ENCODE peak calls at places on chromosomes 2 and 18, in ten cellular contexts. One of them, this sample, is unnamed.
A peak's percentile ranks its signal among the peaks of the same experiment; 100 is the strongest.

GRCh38 chr18:33923980-33924379 is 300.7 kb downstream of the NOL4 start:
- DNase-seq in mucosa of descending colon: no peak
- DNase-seq in ecto neural progenitor cell: no peak
- DNase-seq in AG09319: no peak
- DNase-seq in COLO829: no peak
- DNase-seq in smooth muscle cell of the brain vasculature: no peak
- DNase-seq in cardiac muscle cell: no peak
- DNase-seq in AG04450: no peak
- DNase-seq in RKO: no peak
- DNase-seq in heart right ventricle: no peak
- DNase-seq in this sample: no peak

GRCh38 chr2:216006164-216006663 is 7.1 kb downstream of the MREG start:
- DNase-seq in heart right ventricle: no peak
- DNase-seq in ecto neural progenitor cell: peak; percentile 52
- DNase-seq in AG04450: no peak
- DNase-seq in smooth muscle cell of the brain vasculature: no peak
- DNase-seq in AG09319: no peak
- DNase-seq in COLO829: peak; percentile 85
- DNase-seq in cardiac muscle cell: no peak
- DNase-seq in mucosa of descending colon: no peak
- DNase-seq in RKO: no peak
- DNase-seq in this sample: no peak

GRCh38 chr2:217795067-217795466 is 207.7 kb downstream of the TNS1 start:
- DNase-seq in AG04450: no peak
- DNase-seq in cardiac muscle cell: no peak
- DNase-seq in RKO: no peak
- DNase-seq in COLO829: no peak
- DNase-seq in mucosa of descending colon: no peak
- DNase-seq in AG09319: no peak
- DNase-seq in smooth muscle cell of the brain vasculature: no peak
- DNase-seq in heart right ventricle: no peak
- DNase-seq in ecto neural progenitor cell: no peak
- DNase-seq in this sample: no peak

GRCh38 chr18:24112874-24113615 is 25.8 kb upstream of the CABYR start:
- DNase-seq in mucosa of descending colon: no peak
- DNase-seq in AG09319: no peak
- DNase-seq in AG04450: no peak
- DNase-seq in RKO: no peak
- DNase-seq in cardiac muscle cell: no peak
- DNase-seq in COLO829: no peak
- DNase-seq in smooth muscle cell of the brain vasculature: no peak
- DNase-seq in heart right ventricle: no peak
- DNase-seq in ecto neural progenitor cell: no peak
- DNase-seq in this sample: no peak

GRCh38 chr18:596288-596881 is 403 bp upstream of the CLUL1 start:
- DNase-seq in ecto neural progenitor cell: peak; percentile 79
- DNase-seq in smooth muscle cell of the brain vasculature: no peak
- DNase-seq in mucosa of descending colon: peak; percentile 29
- DNase-seq in cardiac muscle cell: peak; percentile 72
- DNase-seq in AG09319: no peak
- DNase-seq in RKO: no peak
- DNase-seq in heart right ventricle: no peak
- DNase-seq in COLO829: peak; percentile 6
- DNase-seq in AG04450: no peak
- DNase-seq in this sample: no peak

GRCh38 chr2:126859631-126860030 is 39.1 kb upstream of the TEX51 start:
- DNase-seq in mucosa of descending colon: no peak
- DNase-seq in COLO829: no peak
- DNase-seq in ecto neural progenitor cell: no peak
- DNase-seq in smooth muscle cell of the brain vasculature: no peak
- DNase-seq in cardiac muscle cell: no peak
- DNase-seq in AG09319: no peak
- DNase-seq in heart right ventricle: no peak
- DNase-seq in RKO: no peak
- DNase-seq in AG04450: no peak
- DNase-seq in this sample: no peak

GRCh38 chr2:240605867-240606743 is 19.2 kb upstream of the GPR35 start:
- DNase-seq in mucosa of descending colon: peak; percentile 46
- DNase-seq in heart right ventricle: no peak
- DNase-seq in cardiac muscle cell: no peak
- DNase-seq in RKO: no peak
- DNase-seq in AG09319: no peak
- DNase-seq in AG04450: no peak
- DNase-seq in ecto neural progenitor cell: no peak
- DNase-seq in smooth muscle cell of the brain vasculature: no peak
- DNase-seq in COLO829: no peak
- DNase-seq in this sample: no peak

GRCh38 chr2:100895402-100895801 is 75.5 kb downstream of the NPAS2 start:
- DNase-seq in COLO829: no peak
- DNase-seq in mucosa of descending colon: peak; percentile 76
- DNase-seq in heart right ventricle: peak; percentile 64
- DNase-seq in smooth muscle cell of the brain vasculature: no peak
- DNase-seq in AG09319: no peak
- DNase-seq in RKO: no peak
- DNase-seq in cardiac muscle cell: no peak
- DNase-seq in ecto neural progenitor cell: no peak
- DNase-seq in AG04450: no peak
- DNase-seq in this sample: no peak

GRCh38 chr2:72293620-72294019 is 146.0 kb upstream of the CYP26B1 start:
- DNase-seq in AG04450: no peak
- DNase-seq in COLO829: no peak
- DNase-seq in cardiac muscle cell: no peak
- DNase-seq in smooth muscle cell of the brain vasculature: no peak
- DNase-seq in heart right ventricle: no peak
- DNase-seq in AG09319: no peak
- DNase-seq in ecto neural progenitor cell: no peak
- DNase-seq in RKO: peak; percentile 6
- DNase-seq in mucosa of descending colon: no peak
- DNase-seq in this sample: no peak

GRCh38 chr2:173580869-173581268 is 226.2 kb downstream of the CDCA7 start:
- DNase-seq in COLO829: no peak
- DNase-seq in smooth muscle cell of the brain vasculature: no peak
- DNase-seq in AG04450: no peak
- DNase-seq in mucosa of descending colon: no peak
- DNase-seq in cardiac muscle cell: no peak
- DNase-seq in AG09319: no peak
- DNase-seq in RKO: no peak
- DNase-seq in ecto neural progenitor cell: no peak
- DNase-seq in heart right ventricle: no peak
- DNase-seq in this sample: no peak

GRCh38 chr2:188085421-188085820 is 206.3 kb upstream of the GULP1 start:
- DNase-seq in RKO: no peak
- DNase-seq in mucosa of descending colon: no peak
- DNase-seq in COLO829: no peak
- DNase-seq in ecto neural progenitor cell: no peak
- DNase-seq in smooth muscle cell of the brain vasculature: no peak
- DNase-seq in cardiac muscle cell: no peak
- DNase-seq in AG04450: no peak
- DNase-seq in AG09319: no peak
- DNase-seq in heart right ventricle: no peak
- DNase-seq in this sample: no peak

GRCh38 chr2:108594132-108594981 is 60.1 kb downstream of the LIMS1 start:
- DNase-seq in AG09319: no peak
- DNase-seq in RKO: peak; percentile 84
- DNase-seq in AG04450: no peak
- DNase-seq in smooth muscle cell of the brain vasculature: no peak
- DNase-seq in cardiac muscle cell: no peak
- DNase-seq in COLO829: peak; percentile 83
- DNase-seq in ecto neural progenitor cell: no peak
- DNase-seq in heart right ventricle: no peak
- DNase-seq in mucosa of descending colon: no peak
- DNase-seq in this sample: no peak

GRCh38 chr2:206113148-206113547 is 27.2 kb upstream of the INO80D start:
- DNase-seq in AG09319: no peak
- DNase-seq in smooth muscle cell of the brain vasculature: no peak
- DNase-seq in mucosa of descending colon: no peak
- DNase-seq in cardiac muscle cell: no peak
- DNase-seq in AG04450: no peak
- DNase-seq in COLO829: no peak
- DNase-seq in ecto neural progenitor cell: no peak
- DNase-seq in heart right ventricle: no peak
- DNase-seq in RKO: no peak
- DNase-seq in this sample: no peak

GRCh38 chr2:32864337-32864736 is 82.4 kb upstream of the LTBP1 start:
- DNase-seq in RKO: no peak
- DNase-seq in smooth muscle cell of the brain vasculature: peak; percentile 12
- DNase-seq in ecto neural progenitor cell: no peak
- DNase-seq in heart right ventricle: no peak
- DNase-seq in cardiac muscle cell: no peak
- DNase-seq in COLO829: no peak
- DNase-seq in AG09319: peak; percentile 86
- DNase-seq in AG04450: no peak
- DNase-seq in mucosa of descending colon: no peak
- DNase-seq in this sample: no peak

GRCh38 chr2:145593991-145594702 is 1074.2 kb upstream of the ZEB2 start:
- DNase-seq in AG09319: peak; percentile 63
- DNase-seq in COLO829: peak; percentile 24
- DNase-seq in cardiac muscle cell: peak; percentile 10
- DNase-seq in RKO: peak; percentile 34
- DNase-seq in ecto neural progenitor cell: no peak
- DNase-seq in AG04450: peak; percentile 34
- DNase-seq in smooth muscle cell of the brain vasculature: peak; percentile 70
- DNase-seq in mucosa of descending colon: no peak
- DNase-seq in heart right ventricle: no peak
- DNase-seq in this sample: no peak

GRCh38 chr2:28448738-28449100 is 47.1 kb upstream of the PLB1 start:
- DNase-seq in AG09319: no peak
- DNase-seq in AG04450: no peak
- DNase-seq in heart right ventricle: no peak
- DNase-seq in cardiac muscle cell: no peak
- DNase-seq in RKO: no peak
- DNase-seq in COLO829: no peak
- DNase-seq in ecto neural progenitor cell: no peak
- DNase-seq in mucosa of descending colon: no peak
- DNase-seq in smooth muscle cell of the brain vasculature: no peak
- DNase-seq in this sample: no peak

GRCh38 chr2:194564422-194564821 is 1092.6 kb upstream of the SLC39A10 start:
- DNase-seq in heart right ventricle: no peak
- DNase-seq in cardiac muscle cell: no peak
- DNase-seq in AG09319: no peak
- DNase-seq in AG04450: no peak
- DNase-seq in mucosa of descending colon: no peak
- DNase-seq in smooth muscle cell of the brain vasculature: no peak
- DNase-seq in RKO: no peak
- DNase-seq in ecto neural progenitor cell: no peak
- DNase-seq in COLO829: no peak
- DNase-seq in this sample: no peak

GRCh38 chr18:44741551-44741950 is 60.9 kb downstream of the SETBP1 start:
- DNase-seq in mucosa of descending colon: no peak
- DNase-seq in RKO: no peak
- DNase-seq in smooth muscle cell of the brain vasculature: no peak
- DNase-seq in ecto neural progenitor cell: no peak
- DNase-seq in AG09319: no peak
- DNase-seq in AG04450: no peak
- DNase-seq in heart right ventricle: no peak
- DNase-seq in cardiac muscle cell: no peak
- DNase-seq in COLO829: no peak
- DNase-seq in this sample: no peak

GRCh38 chr2:30225131-30225762 is 6.1 kb upstream of the LBH start:
- DNase-seq in smooth muscle cell of the brain vasculature: no peak
- DNase-seq in AG04450: peak; percentile 56
- DNase-seq in ecto neural progenitor cell: no peak
- DNase-seq in AG09319: no peak
- DNase-seq in RKO: no peak
- DNase-seq in mucosa of descending colon: peak; percentile 47
- DNase-seq in COLO829: no peak
- DNase-seq in cardiac muscle cell: peak; percentile 63
- DNase-seq in heart right ventricle: peak; percentile 35
- DNase-seq in this sample: no peak

GRCh38 chr2:238344517-238344916 is 24.2 kb downstream of the TRAF3IP1 start:
- DNase-seq in heart right ventricle: no peak
- DNase-seq in smooth muscle cell of the brain vasculature: no peak
- DNase-seq in mucosa of descending colon: no peak
- DNase-seq in AG04450: no peak
- DNase-seq in RKO: no peak
- DNase-seq in COLO829: no peak
- DNase-seq in ecto neural progenitor cell: no peak
- DNase-seq in cardiac muscle cell: no peak
- DNase-seq in AG09319: no peak
- DNase-seq in this sample: no peak

GRCh38 chr2:44935854-44936185 is 5.7 kb upstream of the SIX3 start:
- DNase-seq in AG04450: no peak
- DNase-seq in smooth muscle cell of the brain vasculature: no peak
- DNase-seq in mucosa of descending colon: no peak
- DNase-seq in ecto neural progenitor cell: no peak
- DNase-seq in COLO829: no peak
- DNase-seq in heart right ventricle: no peak
- DNase-seq in RKO: no peak
- DNase-seq in cardiac muscle cell: no peak
- DNase-seq in AG09319: no peak
- DNase-seq in this sample: no peak

GRCh38 chr2:241774419-241775222 is 2.0 kb upstream of the GAL3ST2 start:
- DNase-seq in ecto neural progenitor cell: peak; percentile 48
- DNase-seq in RKO: peak; percentile 84
- DNase-seq in cardiac muscle cell: no peak
- DNase-seq in smooth muscle cell of the brain vasculature: peak; percentile 12
- DNase-seq in mucosa of descending colon: peak; percentile 86
- DNase-seq in COLO829: no peak
- DNase-seq in heart right ventricle: no peak
- DNase-seq in AG09319: no peak
- DNase-seq in AG04450: peak; percentile 37
- DNase-seq in this sample: no peak

GRCh38 chr2:112694182-112694581 is 26.6 kb upstream of the NT5DC4 start:
- DNase-seq in mucosa of descending colon: no peak
- DNase-seq in cardiac muscle cell: no peak
- DNase-seq in AG09319: no peak
- DNase-seq in AG04450: no peak
- DNase-seq in RKO: no peak
- DNase-seq in heart right ventricle: no peak
- DNase-seq in smooth muscle cell of the brain vasculature: no peak
- DNase-seq in COLO829: no peak
- DNase-seq in ecto neural progenitor cell: no peak
- DNase-seq in this sample: no peak

GRCh38 chr2:57701391-57701791 is 345.2 kb upstream of the VRK2 start:
- DNase-seq in COLO829: no peak
- DNase-seq in heart right ventricle: no peak
- DNase-seq in ecto neural progenitor cell: no peak
- DNase-seq in mucosa of descending colon: no peak
- DNase-seq in AG09319: no peak
- DNase-seq in AG04450: no peak
- DNase-seq in smooth muscle cell of the brain vasculature: peak; percentile 3
- DNase-seq in RKO: no peak
- DNase-seq in cardiac muscle cell: no peak
- DNase-seq in this sample: no peak

GRCh38 chr2:224222976-224223375 is 178.9 kb downstream of the FAM124B start:
- DNase-seq in RKO: no peak
- DNase-seq in cardiac muscle cell: no peak
- DNase-seq in AG04450: no peak
- DNase-seq in mucosa of descending colon: no peak
- DNase-seq in COLO829: no peak
- DNase-seq in AG09319: no peak
- DNase-seq in heart right ventricle: no peak
- DNase-seq in ecto neural progenitor cell: no peak
- DNase-seq in smooth muscle cell of the brain vasculature: no peak
- DNase-seq in this sample: no peak

GRCh38 chr2:60699617-60700016 is 56.5 kb upstream of the PAPOLG start:
- DNase-seq in ecto neural progenitor cell: no peak
- DNase-seq in AG09319: no peak
- DNase-seq in AG04450: no peak
- DNase-seq in heart right ventricle: no peak
- DNase-seq in COLO829: no peak
- DNase-seq in RKO: no peak
- DNase-seq in smooth muscle cell of the brain vasculature: no peak
- DNase-seq in cardiac muscle cell: no peak
- DNase-seq in mucosa of descending colon: no peak
- DNase-seq in this sample: no peak

GRCh38 chr18:7177131-7177744 is 53.7 kb upstream of the LRRC30 start:
- DNase-seq in AG09319: peak; percentile 59
- DNase-seq in RKO: peak; percentile 77
- DNase-seq in AG04450: peak; percentile 44
- DNase-seq in heart right ventricle: no peak
- DNase-seq in ecto neural progenitor cell: no peak
- DNase-seq in mucosa of descending colon: no peak
- DNase-seq in smooth muscle cell of the brain vasculature: peak; percentile 43
- DNase-seq in cardiac muscle cell: peak; percentile 80
- DNase-seq in COLO829: peak; percentile 67
- DNase-seq in this sample: no peak

GRCh38 chr18:37962316-37962966 is 396.8 kb upstream of the CELF4 start:
- DNase-seq in AG04450: no peak
- DNase-seq in ecto neural progenitor cell: no peak
- DNase-seq in COLO829: no peak
- DNase-seq in heart right ventricle: no peak
- DNase-seq in mucosa of descending colon: no peak
- DNase-seq in cardiac muscle cell: no peak
- DNase-seq in AG09319: no peak
- DNase-seq in smooth muscle cell of the brain vasculature: no peak
- DNase-seq in RKO: no peak
- DNase-seq in this sample: no peak

This sample was measured in cortex of kidney.